ENCODE peak calls at places on chromosomes 5 and 9, in six cellular contexts. J is mesendoderm, E is IMR-90, P is Panc1, Q is tibial artery, V is tibial nerve. H is an unnamed sample.

GRCh38 chr5:32290922-32291321 is 21.8 kb downstream of the MTMR12 start:
- DNase-seq in J (no peak), E (no peak), P (no peak), Q (no peak), V (no peak), H (no peak)

GRCh38 chr9:133710661-133711427 is 27.3 kb downstream of the SARDH start:
- DNase-seq in J (no peak), E (no peak), P (no peak), Q (peak; percentile 51), V (no peak), H (no peak)

GRCh38 chr9:82890865-82891264 is 172.1 kb downstream of the RASEF start:
- DNase-seq in J (peak; percentile 51), E (no peak), P (no peak), Q (no peak), V (no peak), H (no peak)

GRCh38 chr5:35926389-35927051 is 11.9 kb downstream of the CAPSL start:
- DNase-seq in J (peak; percentile 73), E (peak; percentile 50), P (peak; percentile 52), Q (no peak), V (no peak), H (peak; percentile 26)

GRCh38 chr5:130141689-130142320 is 237.5 kb downstream of the CHSY3 start:
- DNase-seq in J (peak; percentile 64), E (no peak), P (no peak), Q (no peak), V (no peak), H (no peak)

GRCh38 chr9:72579880-72580570 is 58.6 kb downstream of the TMC1 start:
- DNase-seq in J (no peak), E (peak; percentile 71), P (no peak), Q (no peak), V (no peak), H (no peak)

GRCh38 chr5:78592735-78593386 is 55.7 kb downstream of the LHFPL2 start:
- DNase-seq in J (no peak), E (no peak), P (no peak), Q (no peak), V (no peak), H (no peak)

GRCh38 chr5:108122701-108123100 is 259.2 kb downstream of the FBXL17 start:
- DNase-seq in J (no peak), E (no peak), P (no peak), Q (no peak), V (no peak), H (no peak)

GRCh38 chr5:370959-371810 is 49.7 kb downstream of the AHRR start:
- DNase-seq in J (no peak), E (no peak), P (no peak), Q (peak; percentile 56), V (no peak), H (no peak)

GRCh38 chr5:172644711-172645110 is 3.6 kb downstream of the NEURL1B start:
- DNase-seq in J (peak; percentile 48), E (no peak), P (no peak), Q (peak; percentile 33), V (no peak), H (no peak)

GRCh38 chr9:104863180-104863883 is 64.6 kb downstream of the ABCA1 start:
- DNase-seq in J (peak; percentile 92), E (peak; percentile 93), P (peak; percentile 61), Q (no peak), V (peak; percentile 23), H (peak; percentile 65)

GRCh38 chr5:180844858-180845257 is 16.2 kb downstream of the ZFP62 start:
- DNase-seq in J (no peak), E (no peak), P (no peak), Q (no peak), V (no peak), H (no peak)

GRCh38 chr9:2620876-2621677 is 510 bp upstream of the VLDLR start:
- DNase-seq in J (peak; percentile 96), E (peak; percentile 87), P (no peak), Q (peak; percentile 90), V (no peak), H (peak; percentile 79)

GRCh38 chr9:101509572-101509971 is 24.1 kb upstream of the RNF20 start:
- DNase-seq in J (no peak), E (peak; percentile 50), P (no peak), Q (no peak), V (no peak), H (no peak)

GRCh38 chr5:10588779-10589447 is 25.0 kb downstream of the ANKRD33B start:
- DNase-seq in J (peak; percentile 24), E (no peak), P (no peak), Q (no peak), V (no peak), H (no peak)

GRCh38 chr5:161847896-161848510 is at the start of gene GABRA1:
- DNase-seq in J (peak; percentile 71), E (no peak), P (no peak), Q (no peak), V (no peak), H (no peak)

GRCh38 chr5:123755587-123756324 is 243.8 kb downstream of the CSNK1G3 start:
- DNase-seq in J (peak; percentile 10), E (peak; percentile 90), P (no peak), Q (no peak), V (no peak), H (no peak)

GRCh38 chr9:135251331-135251761 is 163.9 kb downstream of the OLFM1 start:
- DNase-seq in J (no peak), E (no peak), P (no peak), Q (no peak), V (no peak), H (no peak)

GRCh38 chr5:60131504-60131903 is 238.0 kb upstream of the PDE4D start:
- DNase-seq in J (no peak), E (no peak), P (no peak), Q (no peak), V (no peak), H (no peak)

GRCh38 chr5:61450170-61450815 is 118.2 kb downstream of the ZSWIM6 start:
- DNase-seq in J (peak; percentile 77), E (peak; percentile 91), P (peak; percentile 39), Q (no peak), V (no peak), H (no peak)

GRCh38 chr9:91150273-91151013 is 211.3 kb downstream of the AUH start:
- DNase-seq in J (no peak), E (no peak), P (no peak), Q (no peak), V (no peak), H (no peak)

GRCh38 chr9:91154686-91155085 is 207.0 kb downstream of the AUH start:
- DNase-seq in J (no peak), E (no peak), P (no peak), Q (no peak), V (no peak), H (no peak)

GRCh38 chr9:91151014-91151740 is 210.5 kb downstream of the AUH start:
- DNase-seq in J (no peak), E (peak; percentile 81), P (no peak), Q (no peak), V (no peak), H (no peak)

GRCh38 chr9:91148306-91148705 is 213.4 kb downstream of the AUH start:
- DNase-seq in J (no peak), E (no peak), P (no peak), Q (no peak), V (no peak), H (no peak)

GRCh38 chr9:91151741-91152095 is 210.0 kb downstream of the AUH start:
- DNase-seq in J (no peak), E (no peak), P (no peak), Q (no peak), V (no peak), H (no peak)
- H3K27ac ChIP-seq in J (no peak overlapping the region), E (no peak overlapping the region), P (no peak overlapping the region), Q (no peak overlapping the region), V (peak overlapping the region; percentile 73), H (peak overlapping the region; percentile 59)

GRCh38 chr5:83281658-83282057 is 189.9 kb upstream of the VCAN start:
- DNase-seq in J (no peak), E (peak; percentile 35), P (no peak), Q (no peak), V (no peak), H (no peak)
- H3K4me1 ChIP-seq in J (no peaks in the 10 kb centered on the region), E (no peaks in the 10 kb centered on the region), P (no peaks in the 10 kb centered on the region), Q (peaks cover 6% of the 10 kb centered on the region), V (no peaks in the 10 kb centered on the region), H (no peaks in the 10 kb centered on the region)

GRCh38 chr9:18632624-18633407 is 158.9 kb downstream of the ADAMTSL1 start:
- DNase-seq in J (no peak), E (peak; percentile 90), P (peak; percentile 7), Q (peak; percentile 66), V (no peak), H (peak; percentile 52)
- H3K27ac ChIP-seq in J (no peak overlapping the region), E (no peak overlapping the region), P (no peak overlapping the region), Q (peak overlapping the region; percentile 49), V (peak overlapping the region; percentile 87), H (peak overlapping the region; percentile 76)

GRCh38 chr5:126971455-126972019 is 58.8 kb downstream of the MARCHF3 start:
- DNase-seq in J (no peak), E (no peak), P (no peak), Q (no peak), V (no peak), H (no peak)

GRCh38 chr5:126969548-126969947 is 60.8 kb downstream of the MARCHF3 start:
- DNase-seq in J (no peak), E (no peak), P (no peak), Q (no peak), V (no peak), H (no peak)

GRCh38 chr5:126973193-126973592 is 57.2 kb downstream of the MARCHF3 start:
- DNase-seq in J (peak; percentile 26), E (no peak), P (no peak), Q (no peak), V (no peak), H (no peak)

GRCh38 chr5:126972062-126972895 is 58.1 kb downstream of the MARCHF3 start:
- DNase-seq in J (peak; percentile 66), E (no peak), P (no peak), Q (no peak), V (no peak), H (no peak)

DNA sequence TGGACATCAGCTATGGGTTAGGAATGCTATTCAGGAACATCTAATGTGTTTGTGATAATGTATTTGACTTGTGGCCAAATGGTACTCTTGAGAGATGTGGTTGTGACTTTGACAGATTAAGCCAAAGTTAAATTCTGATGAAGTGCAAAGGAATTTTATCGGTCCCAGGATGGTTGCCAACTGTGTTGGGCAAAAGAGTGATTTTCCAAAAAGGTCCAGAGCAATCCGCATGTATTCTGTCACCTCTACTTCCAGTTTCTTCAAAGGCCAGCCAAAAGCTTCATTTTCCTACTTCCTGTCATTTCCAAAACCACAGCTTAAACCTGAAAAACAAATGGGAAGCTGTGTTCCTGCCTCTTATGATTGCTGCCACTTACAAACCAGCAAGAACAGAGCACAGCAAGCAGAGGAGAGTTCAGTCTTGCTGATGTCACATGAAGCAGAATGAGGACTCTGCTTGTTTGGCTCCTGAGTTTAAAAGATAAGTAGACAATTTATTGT is 59.8 kb downstream of the MARCHF3 start:
- DNase-seq in J (no peak), E (peak; percentile 42), P (no peak), Q (no peak), V (no peak), H (no peak)
- H3K4me1 ChIP-seq in J (peaks cover 4% of the 10 kb centered on the region), E (peaks cover 10% of the 10 kb centered on the region), P (no peaks in the 10 kb centered on the region), Q (peaks cover 5% of the 10 kb centered on the region), V (peaks cover 18% of the 10 kb centered on the region), H (no peaks in the 10 kb centered on the region)

DNA sequence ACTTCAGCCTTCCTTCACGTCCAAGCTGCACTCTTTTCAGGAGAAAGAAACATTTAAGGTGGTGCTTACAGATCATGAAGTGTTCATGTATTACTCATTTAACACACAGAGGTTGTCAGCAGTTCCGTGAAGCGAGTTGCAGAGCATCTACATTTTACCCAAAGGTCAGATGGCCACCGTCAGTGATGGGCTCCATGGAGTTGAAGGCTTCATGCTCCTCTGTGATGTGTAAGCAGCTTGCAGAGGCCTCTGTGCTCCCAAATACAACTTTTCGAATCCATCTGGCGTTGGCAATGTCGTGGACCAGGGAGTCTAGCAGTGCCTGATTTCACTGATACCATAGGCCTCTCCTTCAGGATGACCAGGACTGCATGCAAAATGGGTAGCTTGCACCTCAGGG is 53.7 kb upstream of the DMRT3 start:
- DNase-seq in J (no peak), E (no peak), P (no peak), Q (no peak), V (no peak), H (no peak)
- H3K27ac ChIP-seq in J (no peak overlapping the region), E (no peak overlapping the region), P (no peak overlapping the region), Q (no peak overlapping the region), V (no peak overlapping the region), H (no peak overlapping the region)